ENCODE peak calls at places on chromosomes 3 and 15, in nine cellular contexts. L, K, B, U, Q, O, H, S and D are unnamed samples.

GRCh38 chr3:45922950-45923590 is 20.2 kb upstream of the CXCR6 start:
- DNase-seq in B (no peak), Q (no peak), K (no peak), O (no peak), S (no peak), U (no peak), L (no peak), H (no peak), D (no peak)

GRCh38 chr3:119352863-119353527 is 58.8 kb downstream of the ARHGAP31 start:
- DNase-seq in K (no peak), H (no peak), Q (no peak), U (no peak), O (peak; percentile 52), B (peak; percentile 15), S (peak; percentile 85), L (no peak), D (no peak)

GRCh38 chr3:7734456-7734855 is 767.2 kb upstream of the LMCD1 start:
- DNase-seq in L (no peak), S (peak; percentile 87), K (no peak), B (no peak), Q (no peak), H (no peak), O (no peak), U (no peak), D (no peak)

GRCh38 chr15:74400915-74401757 is 32.6 kb downstream of the SEMA7A start:
- DNase-seq in S (no peak), L (no peak), K (no peak), B (no peak), U (no peak), O (no peak), Q (no peak), H (no peak), D (no peak)

GRCh38 chr3:11717768-11718581 is 74.3 kb upstream of the VGLL4 start:
- DNase-seq in O (no peak), L (no peak), Q (no peak), U (no peak), H (no peak), S (peak; percentile 69), B (no peak), K (no peak), D (no peak)

GRCh38 chr3:99509224-99509623 is 129.2 kb upstream of the COL8A1 start:
- DNase-seq in K (no peak), O (peak; percentile 59), B (no peak), L (no peak), S (peak; percentile 84), H (no peak), U (no peak), Q (no peak), D (no peak)

GRCh38 chr3:41026394-41027177 is 172.7 kb upstream of the CTNNB1 start:
- DNase-seq in Q (peak; percentile 88), O (no peak), K (no peak), H (no peak), L (peak; percentile 54), S (peak; percentile 86), U (peak; percentile 11), B (peak; percentile 21), D (peak; percentile 15)

GRCh38 chr3:42590989-42591756 is 513 bp downstream of the SS18L2 start:
- DNase-seq in S (peak; percentile 37), H (peak; percentile 61), U (no peak), B (no peak), Q (no peak), O (no peak), K (no peak), L (peak; percentile 61), D (no peak)

GRCh38 chr15:47586653-47587224 is 130.6 kb upstream of the SEMA6D start:
- DNase-seq in S (peak; percentile 91), H (peak; percentile 60), Q (peak; percentile 76), K (no peak), O (no peak), B (no peak), U (no peak), L (no peak), D (no peak)

GRCh38 chr3:179768080-179768479 is 115.2 kb downstream of the USP13 start:
- DNase-seq in K (no peak), L (peak; percentile 82), H (no peak), O (no peak), U (no peak), Q (no peak), B (peak; percentile 44), S (peak; percentile 68), D (peak; percentile 51)

GRCh38 chr15:95296626-95297025 is 1033.9 kb upstream of the NR2F2 start:
- DNase-seq in O (no peak), K (no peak), L (no peak), H (no peak), U (no peak), Q (no peak), B (no peak), S (no peak), D (no peak)

GRCh38 chr15:25094066-25094465 is 139.3 kb downstream of the SNRPN start:
- DNase-seq in H (no peak), Q (no peak), K (no peak), L (peak; percentile 26), B (no peak), O (no peak), U (no peak), S (no peak), D (no peak)

GRCh38 chr3:41434781-41435180 is 235.5 kb downstream of the CTNNB1 start:
- DNase-seq in K (no peak), U (no peak), O (no peak), S (no peak), H (no peak), L (no peak), Q (no peak), B (no peak), D (no peak)

GRCh38 chr3:27943106-27943505 is 221.0 kb upstream of the EOMES start:
- DNase-seq in K (no peak), H (no peak), Q (no peak), L (peak; percentile 83), B (no peak), U (no peak), S (peak; percentile 45), O (no peak), D (no peak)

GRCh38 chr3:99023590-99024192 is 122.2 kb upstream of the DCBLD2 start:
- DNase-seq in K (no peak), S (peak; percentile 75), Q (no peak), B (peak; percentile 20), H (no peak), L (no peak), U (no peak), O (no peak), D (no peak)

GRCh38 chr3:48268381-48268935 is 27.6 kb downstream of the ZNF589 start:
- DNase-seq in B (no peak), K (no peak), S (no peak), H (peak; percentile 75), Q (no peak), L (no peak), U (no peak), O (no peak), D (no peak)

GRCh38 chr3:172189213-172189612 is 149.8 kb downstream of the FNDC3B start:
- DNase-seq in S (no peak), U (no peak), H (no peak), O (no peak), B (no peak), Q (no peak), L (no peak), K (no peak), D (no peak)

GRCh38 chr3:32184187-32184730 is 54.2 kb upstream of the CMTM8 start:
- DNase-seq in U (no peak), L (no peak), K (no peak), B (no peak), H (no peak), O (no peak), S (peak; percentile 27), Q (no peak), D (no peak)

GRCh38 chr3:11155341-11156025 is 1.2 kb downstream of the HRH1 start:
- DNase-seq in H (peak; percentile 54), L (peak; percentile 92), B (peak; percentile 47), O (no peak), K (no peak), Q (peak; percentile 70), S (peak; percentile 84), U (peak; percentile 36), D (no peak)

GRCh38 chr15:38843736-38844590 is 279.3 kb upstream of the RASGRP1 start:
- DNase-seq in Q (no peak), S (peak; percentile 67), U (no peak), O (peak; percentile 90), K (no peak), L (no peak), H (no peak), B (peak; percentile 81), D (no peak)

GRCh38 chr3:122794779-122795673 is at the start of gene SLC49A4:
- DNase-seq in U (peak; percentile 9), B (peak; percentile 45), Q (peak; percentile 78), H (peak; percentile 88), S (peak; percentile 67), O (no peak), L (peak; percentile 97), K (peak; percentile 39), D (no peak)

GRCh38 chr15:81410318-81410753 is 36.3 kb upstream of the TMC3 start:
- DNase-seq in B (peak; percentile 59), L (peak; percentile 85), S (peak; percentile 95), H (no peak), O (peak; percentile 12), U (peak; percentile 9), K (no peak), Q (peak; percentile 63), D (peak; percentile 22)

GRCh38 chr3:12965999-12966846 is 107.0 kb downstream of the IQSEC1 start:
- DNase-seq in L (no peak), Q (no peak), S (no peak), K (no peak), B (no peak), O (no peak), H (no peak), U (no peak), D (no peak)
- TF ChIP-seq CTCF in L (no peak), Q (no peak), S (no peak), K (no peak), B (no peak), O (no peak), H (no peak), U (no peak), D (no peak)

GRCh38 chr3:66378256-66378655 is 122.6 kb downstream of the LRIG1 start:
- DNase-seq in U (no peak), L (peak; percentile 84), B (no peak), O (no peak), Q (no peak), H (no peak), K (no peak), S (peak; percentile 29), D (no peak)
- H3K4me3 ChIP-seq in U (no peak overlapping the region), L (no peak overlapping the region), B (no peak overlapping the region), O (no peak overlapping the region), Q (no peak overlapping the region), H (no peak overlapping the region), K (no peak overlapping the region), S (no peak overlapping the region), D (no peak overlapping the region)

DNA sequence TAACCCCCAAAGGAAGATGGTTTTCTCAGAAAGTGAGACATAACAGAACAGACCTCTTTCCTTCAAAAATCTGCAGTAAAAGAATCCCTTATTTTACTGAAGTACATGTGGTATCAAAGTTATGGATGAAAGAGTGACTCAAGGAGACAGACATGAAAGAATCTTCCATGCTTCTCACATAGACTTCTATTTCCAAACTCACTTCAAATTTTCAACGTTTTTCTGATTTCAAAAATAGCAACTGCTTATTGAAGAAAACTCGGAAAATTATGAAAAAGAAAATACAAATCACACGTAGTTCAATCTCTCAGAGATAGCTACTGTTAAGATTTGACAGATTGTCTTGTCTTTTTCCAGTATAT is 39.8 kb upstream of the TRA2B start:
- DNase-seq in O (no peak), S (no peak), U (no peak), B (no peak), Q (no peak), H (no peak), K (no peak), L (no peak), D (no peak)
- TF ChIP-seq CTCF in O (no peak), S (no peak), U (peak; percentile 36), B (no peak), Q (no peak), H (peak; percentile 9), K (no peak), L (peak; percentile 8), D (no peak)

GRCh38 chr15:60128710-60129109 is 124.6 kb downstream of the FOXB1 start:
- DNase-seq in L (peak; percentile 62), U (no peak), H (no peak), O (no peak), S (no peak), K (no peak), Q (no peak), B (no peak), D (no peak)
- H3K4me3 ChIP-seq in L (no peak overlapping the region), U (no peak overlapping the region), H (no peak overlapping the region), O (no peak overlapping the region), S (no peak overlapping the region), K (no peak overlapping the region), Q (no peak overlapping the region), B (no peak overlapping the region), D (no peak overlapping the region)